ENCODE peak calls at places on chromosomes 11 and 22, in four cellular contexts. K is CD4-positive, CD25-positive, alpha-beta regulatory T cell; L is prostate gland; Q is cardiac muscle cell. Z is an unnamed sample. For H3K27me3, the result is how much of the 10 kb centered on the place peaks cover.

GRCh38 chr22:25700996-25701815 is 40.8 kb upstream of the MYO18B start:
- DNase-seq in K (no peak), L (no peak), Q (peak), Z (peak)

GRCh38 chr11:113447621-113448310 is 27.4 kb downstream of the DRD2 start:
- DNase-seq in K (no peak), L (no peak), Q (no peak), Z (peak)

GRCh38 chr11:35065566-35065965 is 73.4 kb upstream of the CD44 start:
- DNase-seq in K (no peak), L (no peak), Q (no peak), Z (no peak)

GRCh38 chr22:40263191-40263590 is 83.1 kb upstream of the ADSL start:
- DNase-seq in K (no peak), L (no peak), Q (no peak), Z (no peak)

GRCh38 chr22:42310301-42310981 is 40.0 kb upstream of the TCF20 start:
- DNase-seq in K (no peak), L (no peak), Q (no peak), Z (no peak)

GRCh38 chr11:75151346-75152047 is 590 bp downstream of the SLCO2B1 start:
- DNase-seq in K (no peak), L (no peak), Q (no peak), Z (no peak)

GRCh38 chr11:70270877-70271634 is 566 bp downstream of the PPFIA1 start:
- DNase-seq in K (no peak), L (no peak), Q (peak), Z (peak)

GRCh38 chr11:124722176-124722575 is 17.6 kb upstream of the NRGN start:
- DNase-seq in K (no peak), L (no peak), Q (no peak), Z (no peak)

GRCh38 chr11:114847599-114847998 is 169.3 kb downstream of the NXPE2 start:
- DNase-seq in K (no peak), L (no peak), Q (no peak), Z (no peak)

GRCh38 chr11:117232911-117233409 is 489 bp downstream of the RNF214 start:
- DNase-seq in K (no peak), L (no peak), Q (peak), Z (peak)

GRCh38 chr11:134332189-134332631 is 422 bp downstream of the GLB1L2 start:
- DNase-seq in K (no peak), L (peak), Q (peak), Z (no peak)

GRCh38 chr11:104899226-104899625 is 966 bp upstream of the CASP12 start:
- DNase-seq in K (no peak), L (no peak), Q (no peak), Z (no peak)

GRCh38 chr11:70606951-70607330 is 208.6 kb downstream of the CTTN start:
- DNase-seq in K (no peak), L (no peak), Q (no peak), Z (no peak)

GRCh38 chr11:125201525-125202121 is 37.1 kb downstream of the PKNOX2 start:
- DNase-seq in K (no peak), L (peak), Q (no peak), Z (peak)

GRCh38 chr11:27722117-27722844 is 22.0 kb upstream of the BDNF start:
- DNase-seq in K (no peak), L (no peak), Q (peak), Z (no peak)

GRCh38 chr11:60170566-60170965 is 12.3 kb downstream of the MS4A6A start:
- DNase-seq in K (no peak), L (no peak), Q (no peak), Z (no peak)

GRCh38 chr11:69011624-69012091 is 1.4 kb downstream of the MRGPRF start:
- DNase-seq in K (no peak), L (no peak), Q (no peak), Z (no peak)
- H3K27me3 ChIP-seq in K (under half), L (under half), Q (under half), Z (under half)

GRCh38 chr11:9875862-9876261 is 212.0 kb downstream of the SWAP70 start:
- DNase-seq in K (no peak), L (peak), Q (no peak), Z (no peak)

GRCh38 chr11:9876331-9876730 is 212.5 kb downstream of the SWAP70 start:
- DNase-seq in K (no peak), L (no peak), Q (no peak), Z (no peak)

GRCh38 chr11:9878936-9879335 is 215.1 kb downstream of the SWAP70 start:
- DNase-seq in K (no peak), L (no peak), Q (no peak), Z (no peak)

GRCh38 chr11:9884601-9885000 is 220.7 kb downstream of the SWAP70 start:
- DNase-seq in K (no peak), L (no peak), Q (no peak), Z (no peak)

GRCh38 chr11:9880657-9881056 is 216.8 kb downstream of the SWAP70 start:
- DNase-seq in K (no peak), L (no peak), Q (no peak), Z (no peak)
- H3K27ac ChIP-seq in K (no peak), L (no peak), Q (peak), Z (no peak)

DNA sequence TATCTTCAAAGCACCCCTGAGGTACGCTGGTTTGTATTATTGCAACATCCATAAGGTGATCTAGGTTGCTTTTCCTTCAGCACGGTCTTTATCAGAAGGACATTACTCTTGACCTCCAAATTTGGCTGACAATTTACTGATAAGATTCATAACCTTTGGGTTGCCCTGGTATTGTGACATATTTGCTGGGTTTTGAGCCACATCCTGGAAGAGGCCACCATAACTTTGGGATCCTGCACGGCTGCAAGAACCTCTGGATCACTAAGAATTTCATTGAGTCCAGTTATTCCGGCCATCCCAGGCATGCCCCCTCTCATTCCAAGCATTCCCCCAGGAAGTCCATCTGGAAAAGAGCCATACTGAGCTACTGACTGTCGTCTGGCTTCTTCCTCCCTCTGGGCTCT is 6.5 kb upstream of the PLET1 start:
- DNase-seq in K (no peak), L (no peak), Q (peak), Z (no peak)
- H3K27me3 ChIP-seq in K (under half), L (under half), Q (under half), Z (under half)

GRCh38 chr11:61297741-61298140 is 2.6 kb upstream of the VWCE start:
- DNase-seq in K (no peak), L (peak), Q (no peak), Z (no peak)
- H3K27ac ChIP-seq in K (no peak), L (no peak), Q (no peak), Z (no peak)

GRCh38 chr22:45865561-45866397 is 111.2 kb downstream of the WNT7B start:
- DNase-seq in K (no peak), L (peak), Q (no peak), Z (no peak)
- H3K27me3 ChIP-seq in K (under half), L (under half), Q (half or more), Z (under half)

GRCh38 chr11:10351768-10352641 is 47.1 kb downstream of the ADM start:
- DNase-seq in K (no peak), L (no peak), Q (peak), Z (peak)

GRCh38 chr11:10354389-10354788 is 49.5 kb downstream of the ADM start:
- DNase-seq in K (no peak), L (no peak), Q (no peak), Z (no peak)

GRCh38 chr11:10352911-10353550 is 48.2 kb downstream of the ADM start:
- DNase-seq in K (no peak), L (no peak), Q (no peak), Z (no peak)

GRCh38 chr11:10356161-10356560 is 51.3 kb downstream of the ADM start:
- DNase-seq in K (no peak), L (no peak), Q (no peak), Z (no peak)

GRCh38 chr11:10355257-10355661 is 50.4 kb downstream of the ADM start:
- DNase-seq in K (no peak), L (no peak), Q (no peak), Z (no peak)
- H3K27ac ChIP-seq in K (no peak), L (no peak), Q (no peak), Z (no peak)

GRCh38 chr11:130457909-130458729 is 9.7 kb downstream of the ADAMTS15 start:
- DNase-seq in K (no peak), L (peak), Q (no peak), Z (no peak)

GRCh38 chr11:130455493-130456127 is 7.2 kb downstream of the ADAMTS15 start:
- DNase-seq in K (no peak), L (no peak), Q (no peak), Z (no peak)

GRCh38 chr11:130459521-130459920 is 11.1 kb downstream of the ADAMTS15 start:
- DNase-seq in K (no peak), L (no peak), Q (no peak), Z (no peak)

GRCh38 chr11:130454495-130455262 is 6.2 kb downstream of the ADAMTS15 start:
- DNase-seq in K (no peak), L (no peak), Q (no peak), Z (no peak)

GRCh38 chr11:130456276-130456675 is 7.8 kb downstream of the ADAMTS15 start:
- DNase-seq in K (no peak), L (no peak), Q (no peak), Z (no peak)
- H3K27me3 ChIP-seq in K (under half), L (under half), Q (under half), Z (under half)

GRCh38 chr11:43746670-43747069 is 66.1 kb downstream of the HSD17B12 start:
- DNase-seq in K (no peak), L (no peak), Q (no peak), Z (no peak)
- H3K27ac ChIP-seq in K (no peak), L (no peak), Q (peak), Z (no peak)

Z was measured in SJCRH30.